ENCODE peak calls at places on chromosome X, in six cellular contexts. One of them, this sample, is unnamed.

GRCh38 chrX:109952050-109952449 is 50.9 kb upstream of the TMEM164 start:
- DNase-seq in HCT116: no peak
- DNase-seq in SK-N-SH: no peak
- DNase-seq in vagina: no peak
- DNase-seq in breast epithelium: no peak
- DNase-seq in suprapubic skin: no peak
- DNase-seq in this sample: no peak

GRCh38 chrX:109886122-109886761 is 116.7 kb upstream of the TMEM164 start:
- DNase-seq in HCT116: peak
- DNase-seq in SK-N-SH: peak
- DNase-seq in vagina: no peak
- DNase-seq in breast epithelium: no peak
- DNase-seq in suprapubic skin: no peak
- DNase-seq in this sample: no peak

GRCh38 chrX:53714580-53715335 is 28.2 kb upstream of the HUWE1 start:
- DNase-seq in HCT116: peak
- DNase-seq in SK-N-SH: no peak
- DNase-seq in vagina: no peak
- DNase-seq in breast epithelium: peak
- DNase-seq in suprapubic skin: no peak
- DNase-seq in this sample: no peak

GRCh38 chrX:36867143-36867542 is 141.0 kb upstream of the FAM47C start:
- DNase-seq in HCT116: no peak
- DNase-seq in SK-N-SH: peak
- DNase-seq in vagina: no peak
- DNase-seq in breast epithelium: no peak
- DNase-seq in suprapubic skin: no peak
- DNase-seq in this sample: no peak

GRCh38 chrX:11530621-11531020 is 135.1 kb downstream of the ARHGAP6 start:
- DNase-seq in HCT116: no peak
- DNase-seq in SK-N-SH: no peak
- DNase-seq in vagina: no peak
- DNase-seq in breast epithelium: no peak
- DNase-seq in suprapubic skin: no peak
- DNase-seq in this sample: no peak

GRCh38 chrX:110346681-110347080 is 12.0 kb upstream of the RTL9 start:
- DNase-seq in HCT116: no peak
- DNase-seq in SK-N-SH: no peak
- DNase-seq in vagina: no peak
- DNase-seq in breast epithelium: no peak
- DNase-seq in suprapubic skin: peak
- DNase-seq in this sample: no peak

GRCh38 chrX:54551801-54552200 is 21.8 kb downstream of the GNL3L start:
- DNase-seq in HCT116: no peak
- DNase-seq in SK-N-SH: no peak
- DNase-seq in vagina: no peak
- DNase-seq in breast epithelium: no peak
- DNase-seq in suprapubic skin: no peak
- DNase-seq in this sample: no peak

GRCh38 chrX:36898301-36898700 is 109.9 kb upstream of the FAM47C start:
- DNase-seq in HCT116: no peak
- DNase-seq in SK-N-SH: peak
- DNase-seq in vagina: no peak
- DNase-seq in breast epithelium: no peak
- DNase-seq in suprapubic skin: no peak
- DNase-seq in this sample: no peak

GRCh38 chrX:13428055-13428786 is 108.4 kb upstream of the ATXN3L start:
- DNase-seq in HCT116: peak
- DNase-seq in SK-N-SH: no peak
- DNase-seq in vagina: no peak
- DNase-seq in breast epithelium: no peak
- DNase-seq in suprapubic skin: no peak
- DNase-seq in this sample: peak

GRCh38 chrX:151675121-151675746 is 20.0 kb upstream of the PRRG3 start:
- DNase-seq in HCT116: no peak
- DNase-seq in SK-N-SH: no peak
- DNase-seq in vagina: no peak
- DNase-seq in breast epithelium: no peak
- DNase-seq in suprapubic skin: no peak
- DNase-seq in this sample: no peak

GRCh38 chrX:40152706-40153334 is 55.1 kb upstream of the BCOR start:
- DNase-seq in HCT116: no peak
- DNase-seq in SK-N-SH: peak
- DNase-seq in vagina: no peak
- DNase-seq in breast epithelium: no peak
- DNase-seq in suprapubic skin: no peak
- DNase-seq in this sample: peak

GRCh38 chrX:31499120-31499519 is 427.3 kb upstream of the FTHL17 start:
- DNase-seq in HCT116: no peak
- DNase-seq in SK-N-SH: no peak
- DNase-seq in vagina: no peak
- DNase-seq in breast epithelium: no peak
- DNase-seq in suprapubic skin: no peak
- DNase-seq in this sample: no peak

GRCh38 chrX:150893936-150894335 is 4.5 kb downstream of the CD99L2 start:
- DNase-seq in HCT116: no peak
- DNase-seq in SK-N-SH: no peak
- DNase-seq in vagina: no peak
- DNase-seq in breast epithelium: no peak
- DNase-seq in suprapubic skin: no peak
- DNase-seq in this sample: no peak

GRCh38 chrX:68998716-68999115 is 166.5 kb downstream of the PJA1 start:
- DNase-seq in HCT116: no peak
- DNase-seq in SK-N-SH: no peak
- DNase-seq in vagina: peak
- DNase-seq in breast epithelium: no peak
- DNase-seq in suprapubic skin: no peak
- DNase-seq in this sample: no peak

GRCh38 chrX:68999351-68999750 is 165.9 kb downstream of the PJA1 start:
- DNase-seq in HCT116: peak
- DNase-seq in SK-N-SH: no peak
- DNase-seq in vagina: no peak
- DNase-seq in breast epithelium: no peak
- DNase-seq in suprapubic skin: no peak
- DNase-seq in this sample: no peak

GRCh38 chrX:68999931-69000330 is 165.3 kb downstream of the PJA1 start:
- DNase-seq in HCT116: no peak
- DNase-seq in SK-N-SH: no peak
- DNase-seq in vagina: no peak
- DNase-seq in breast epithelium: no peak
- DNase-seq in suprapubic skin: no peak
- DNase-seq in this sample: no peak

GRCh38 chrX:68997911-68998310 is 167.3 kb downstream of the PJA1 start:
- DNase-seq in HCT116: no peak
- DNase-seq in SK-N-SH: no peak
- DNase-seq in vagina: no peak
- DNase-seq in breast epithelium: no peak
- DNase-seq in suprapubic skin: no peak
- DNase-seq in this sample: no peak

GRCh38 chrX:69000857-69001256 is 164.4 kb downstream of the PJA1 start:
- DNase-seq in HCT116: no peak
- DNase-seq in SK-N-SH: no peak
- DNase-seq in vagina: no peak
- DNase-seq in breast epithelium: no peak
- DNase-seq in suprapubic skin: no peak
- DNase-seq in this sample: no peak
- H3K27ac ChIP-seq in HCT116: no peak
- H3K27ac ChIP-seq in SK-N-SH: no peak
- H3K27ac ChIP-seq in vagina: no peak
- H3K27ac ChIP-seq in breast epithelium: no peak
- H3K27ac ChIP-seq in suprapubic skin: no peak
- H3K27ac ChIP-seq in this sample: no peak

DNA sequence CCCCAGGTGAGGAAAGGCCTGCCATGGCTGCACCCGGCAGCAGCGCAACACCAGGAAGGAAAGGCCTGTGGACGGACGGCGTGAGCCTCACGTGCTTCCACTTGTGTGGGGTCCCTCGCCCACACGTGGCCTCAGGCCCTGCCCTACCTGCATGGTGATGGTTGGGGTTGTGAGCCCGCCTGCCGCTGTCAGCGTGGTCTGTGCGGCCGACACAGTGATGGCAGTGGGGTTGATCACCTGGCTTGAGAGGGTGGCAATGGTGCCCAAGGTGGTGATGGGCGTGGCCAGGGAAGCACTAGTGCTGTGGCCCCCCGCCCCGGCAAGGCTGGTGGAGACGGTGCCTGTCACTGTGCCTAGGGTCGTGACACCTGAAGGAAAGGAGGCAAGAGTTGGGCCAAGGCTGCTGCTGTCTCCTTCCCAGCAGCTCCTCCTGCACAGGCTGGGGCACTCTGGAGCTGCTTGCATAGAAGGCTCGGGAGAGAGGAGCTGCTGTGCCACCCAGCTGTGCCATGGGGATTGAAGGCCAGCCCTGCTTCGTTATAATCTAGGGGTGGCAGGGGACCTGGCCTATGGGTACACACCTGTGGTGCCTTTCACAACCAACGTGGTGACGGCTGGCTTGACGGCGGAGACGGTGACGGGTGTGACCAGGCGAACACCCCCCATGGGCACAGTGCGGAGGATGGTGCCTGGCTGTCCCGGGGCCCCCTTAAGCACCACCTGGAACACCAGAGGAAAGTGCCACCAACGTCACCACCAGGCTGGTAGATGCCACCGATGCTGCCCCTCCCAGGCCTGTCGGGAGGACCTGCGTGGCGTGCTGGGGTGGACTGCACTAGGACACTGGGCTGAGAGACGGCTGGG is 11.8 kb upstream of the RENBP start:
- DNase-seq in HCT116: no peak
- DNase-seq in SK-N-SH: no peak
- DNase-seq in vagina: no peak
- DNase-seq in breast epithelium: no peak
- DNase-seq in suprapubic skin: no peak
- DNase-seq in this sample: peak
- TF ChIP-seq POLR2AphosphoS5 in HCT116: no peak
- TF ChIP-seq POLR2AphosphoS5 in SK-N-SH: no peak
- TF ChIP-seq POLR2AphosphoS5 in vagina: no peak
- TF ChIP-seq POLR2AphosphoS5 in breast epithelium: no peak
- TF ChIP-seq POLR2AphosphoS5 in suprapubic skin: no peak
- TF ChIP-seq POLR2AphosphoS5 in this sample: no peak

GRCh38 chrX:43969504-43970501 is 3.4 kb downstream of the NDP start:
- DNase-seq in HCT116: no peak
- DNase-seq in SK-N-SH: no peak
- DNase-seq in vagina: no peak
- DNase-seq in breast epithelium: peak
- DNase-seq in suprapubic skin: no peak
- DNase-seq in this sample: no peak
- H3K27ac ChIP-seq in HCT116: no peak
- H3K27ac ChIP-seq in SK-N-SH: peak
- H3K27ac ChIP-seq in vagina: peak
- H3K27ac ChIP-seq in breast epithelium: peak
- H3K27ac ChIP-seq in suprapubic skin: no peak
- H3K27ac ChIP-seq in this sample: no peak

GRCh38 chrX:103124284-103124683 is 31.3 kb upstream of the NXF3 start:
- DNase-seq in HCT116: no peak
- DNase-seq in SK-N-SH: no peak
- DNase-seq in vagina: no peak
- DNase-seq in breast epithelium: no peak
- DNase-seq in suprapubic skin: no peak
- DNase-seq in this sample: no peak
- TF ChIP-seq POLR2AphosphoS5 in HCT116: no peak
- TF ChIP-seq POLR2AphosphoS5 in SK-N-SH: no peak
- TF ChIP-seq POLR2AphosphoS5 in vagina: no peak
- TF ChIP-seq POLR2AphosphoS5 in breast epithelium: no peak
- TF ChIP-seq POLR2AphosphoS5 in suprapubic skin: no peak
- TF ChIP-seq POLR2AphosphoS5 in this sample: no peak

DNA sequence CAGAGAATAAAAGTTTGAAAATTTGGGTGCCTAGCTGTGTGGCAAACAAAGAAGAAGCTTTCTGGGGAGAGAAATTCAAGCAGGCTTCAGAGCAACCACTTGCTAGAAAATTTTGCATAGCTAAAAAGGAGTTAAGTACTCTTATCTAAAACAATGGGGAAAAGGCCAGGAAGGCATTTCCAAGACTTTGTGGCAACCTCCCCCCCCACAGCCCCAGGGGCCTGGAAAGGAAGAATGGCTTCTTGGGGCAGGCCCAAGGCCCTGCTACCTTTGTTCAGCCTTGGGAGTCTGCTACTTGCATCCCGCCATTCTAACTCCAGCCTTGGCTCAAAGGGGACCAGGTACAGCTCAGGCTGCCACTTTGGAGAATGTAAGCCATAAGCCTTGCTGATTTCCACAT is 102.2 kb downstream of the PTCHD1 start:
- DNase-seq in HCT116: no peak
- DNase-seq in SK-N-SH: no peak
- DNase-seq in vagina: no peak
- DNase-seq in breast epithelium: no peak
- DNase-seq in suprapubic skin: no peak
- DNase-seq in this sample: no peak
- H3K27ac ChIP-seq in HCT116: no peak
- H3K27ac ChIP-seq in SK-N-SH: no peak
- H3K27ac ChIP-seq in vagina: no peak
- H3K27ac ChIP-seq in breast epithelium: no peak
- H3K27ac ChIP-seq in suprapubic skin: no peak
- H3K27ac ChIP-seq in this sample: no peak

DNA sequence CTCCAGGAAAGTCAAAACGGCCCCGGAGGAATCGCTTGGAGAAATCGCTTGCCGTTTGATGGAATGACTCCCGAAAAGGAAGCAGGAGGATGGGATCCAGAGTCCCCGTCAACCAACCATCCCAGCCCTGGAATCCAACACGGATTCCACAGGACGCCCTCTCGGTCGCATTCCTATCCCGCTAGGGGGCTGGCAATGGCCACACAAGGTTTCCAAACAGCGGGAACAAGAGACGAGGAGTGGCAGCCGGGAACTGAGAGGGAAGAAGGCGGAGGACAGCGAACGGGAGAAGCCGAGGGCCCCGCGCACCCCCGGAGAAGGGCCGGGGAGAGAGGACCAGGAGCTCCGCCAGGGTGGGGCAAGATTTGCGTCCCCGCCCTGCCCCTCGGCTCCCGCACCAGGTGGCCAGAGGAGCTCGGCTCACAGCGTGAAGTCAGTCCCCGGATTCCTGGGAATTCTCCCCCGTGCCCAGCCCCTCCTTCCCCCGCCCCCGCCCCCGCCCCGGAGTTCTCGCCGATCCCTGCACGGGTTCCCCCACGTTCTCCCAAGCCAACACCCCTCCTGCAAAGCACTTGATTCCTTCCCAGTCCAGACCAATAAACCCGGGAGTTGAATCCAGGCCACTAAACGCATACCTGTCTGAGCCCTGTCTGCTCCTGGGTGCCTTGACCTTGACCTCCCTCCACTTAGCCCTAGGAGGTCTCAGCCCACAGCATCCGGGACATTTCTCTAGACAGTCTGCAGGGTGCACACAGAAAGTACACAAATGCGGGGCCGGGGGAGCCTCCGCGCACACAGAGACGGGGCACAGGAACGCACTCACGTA is 1.4 kb downstream of the PDZD4 start:
- DNase-seq in HCT116: no peak
- DNase-seq in SK-N-SH: peak
- DNase-seq in vagina: no peak
- DNase-seq in breast epithelium: no peak
- DNase-seq in suprapubic skin: no peak
- DNase-seq in this sample: peak
- TF ChIP-seq POLR2AphosphoS5 in HCT116: no peak
- TF ChIP-seq POLR2AphosphoS5 in SK-N-SH: no peak
- TF ChIP-seq POLR2AphosphoS5 in vagina: no peak
- TF ChIP-seq POLR2AphosphoS5 in breast epithelium: no peak
- TF ChIP-seq POLR2AphosphoS5 in suprapubic skin: no peak
- TF ChIP-seq POLR2AphosphoS5 in this sample: no peak

GRCh38 chrX:32867781-32868523 is 343.4 kb downstream of the DMD start:
- DNase-seq in HCT116: no peak
- DNase-seq in SK-N-SH: no peak
- DNase-seq in vagina: no peak
- DNase-seq in breast epithelium: no peak
- DNase-seq in suprapubic skin: no peak
- DNase-seq in this sample: no peak
- H3K27ac ChIP-seq in HCT116: no peak
- H3K27ac ChIP-seq in SK-N-SH: no peak
- H3K27ac ChIP-seq in vagina: no peak
- H3K27ac ChIP-seq in breast epithelium: no peak
- H3K27ac ChIP-seq in suprapubic skin: no peak
- H3K27ac ChIP-seq in this sample: no peak

This sample was measured in spleen.